ENCODE peak calls at places on chromosomes 12 and 14, in ten cellular contexts. W is tibial nerve, J is tibial artery, Y is fibroblast of lung, B is mammary epithelial cell, S is AG10803, O is lower leg skin, K is body of pancreas, A is HFF-Myc, T is foreskin fibroblast. G is an unnamed sample.

GRCh38 chr12:18752280-18752920 is 14.5 kb downstream of the CAPZA3 start:
- DNase-seq in W (no peak), O (no peak), S (peak), Y (peak), K (peak), T (peak), J (no peak), B (no peak), A (peak), G (peak)

GRCh38 chr12:1305063-1305434 is 289.3 kb downstream of the FBXL14 start:
- DNase-seq in Y (no peak), K (no peak), T (no peak), O (no peak), J (no peak), W (no peak), A (no peak), B (no peak), S (no peak), G (no peak)

GRCh38 chr14:104891664-104892500 is 26.8 kb downstream of the CEP170B start:
- DNase-seq in O (no peak), B (no peak), A (no peak), Y (no peak), J (peak), S (no peak), W (no peak), T (no peak), K (peak), G (no peak)

GRCh38 chr14:29311983-29312382 is 545.4 kb downstream of the FOXG1 start:
- DNase-seq in Y (peak), J (no peak), A (no peak), B (no peak), S (peak), W (no peak), K (no peak), T (peak), O (no peak), G (peak)

GRCh38 chr12:47903927-47904646 is 707 bp downstream of the VDR start:
- DNase-seq in A (no peak), S (peak), W (no peak), Y (peak), T (peak), O (peak), J (peak), K (peak), B (peak), G (peak)

GRCh38 chr12:11071414-11071813 is 9.3 kb upstream of the TAS2R46 start:
- DNase-seq in W (no peak), Y (no peak), A (no peak), O (no peak), T (no peak), B (no peak), J (no peak), S (no peak), K (no peak), G (no peak)

GRCh38 chr12:68745904-68746571 is at the start of gene SLC35E3:
- DNase-seq in Y (peak), W (peak), T (peak), S (peak), K (peak), J (peak), A (peak), B (peak), O (peak), G (peak)

GRCh38 chr14:73896521-73896920 is 9.9 kb downstream of the ZNF410 start:
- DNase-seq in B (no peak), T (peak), O (no peak), W (no peak), J (no peak), S (no peak), K (no peak), A (no peak), Y (peak), G (peak)

GRCh38 chr12:113135178-113136127 is at the start of gene RASAL1:
- DNase-seq in K (peak), O (peak), A (no peak), W (no peak), J (no peak), B (peak), T (no peak), S (no peak), Y (no peak), G (no peak)

GRCh38 chr14:55028066-55028465 is 1.0 kb downstream of the SOCS4 start:
- DNase-seq in W (no peak), T (no peak), J (no peak), B (no peak), S (no peak), K (no peak), A (no peak), Y (no peak), O (no peak), G (no peak)

GRCh38 chr14:34722723-34723545 is 8.5 kb upstream of the CFL2 start:
- DNase-seq in W (peak), T (peak), K (peak), Y (peak), O (peak), S (peak), B (peak), A (peak), J (no peak), G (peak)

GRCh38 chr12:29901585-29901984 is 117.8 kb upstream of the TMTC1 start:
- DNase-seq in O (no peak), Y (no peak), B (no peak), S (no peak), A (no peak), W (no peak), J (no peak), T (no peak), K (no peak), G (peak)

GRCh38 chr12:89574736-89575208 is 48.9 kb upstream of the POC1B start:
- DNase-seq in K (no peak), B (peak), J (no peak), Y (peak), T (peak), S (peak), O (no peak), W (no peak), A (peak), G (peak)

GRCh38 chr12:82047480-82047879 is 288.3 kb upstream of the PPFIA2 start:
- DNase-seq in A (no peak), K (no peak), Y (no peak), W (no peak), S (peak), B (no peak), O (peak), J (no peak), T (no peak), G (peak)

GRCh38 chr12:77855548-77855947 is 24.9 kb downstream of the NAV3 start:
- DNase-seq in O (no peak), T (peak), J (no peak), B (no peak), S (no peak), A (no peak), K (no peak), W (no peak), Y (peak), G (no peak)

GRCh38 chr14:61644834-61645233 is 50.5 kb upstream of the HIF1A start:
- DNase-seq in O (no peak), W (no peak), J (no peak), B (no peak), S (no peak), T (peak), K (no peak), Y (peak), A (no peak), G (peak)

GRCh38 chr14:85444685-85445084 is 85.3 kb upstream of the FLRT2 start:
- DNase-seq in O (no peak), B (no peak), K (no peak), A (peak), J (no peak), Y (peak), T (peak), W (no peak), S (peak), G (peak)

GRCh38 chr14:22822017-22822618 is 6.9 kb upstream of the SLC7A7 start:
- DNase-seq in J (no peak), T (no peak), W (no peak), B (no peak), K (no peak), S (no peak), O (no peak), A (no peak), Y (no peak), G (no peak)

GRCh38 chr14:22821193-22822016 is 6.2 kb upstream of the SLC7A7 start:
- DNase-seq in W (no peak), J (no peak), S (no peak), O (no peak), A (no peak), Y (no peak), T (peak), K (peak), B (no peak), G (peak)

GRCh38 chr14:22820731-22821130 is 5.5 kb upstream of the SLC7A7 start:
- DNase-seq in J (no peak), K (no peak), T (peak), A (no peak), W (no peak), B (peak), Y (peak), S (peak), O (no peak), G (peak)

GRCh38 chr14:22824711-22825359 is 4.9 kb upstream of the MRPL52 start:
- DNase-seq in B (peak), S (peak), A (peak), W (no peak), Y (peak), O (no peak), K (no peak), T (peak), J (no peak), G (peak)

DNA sequence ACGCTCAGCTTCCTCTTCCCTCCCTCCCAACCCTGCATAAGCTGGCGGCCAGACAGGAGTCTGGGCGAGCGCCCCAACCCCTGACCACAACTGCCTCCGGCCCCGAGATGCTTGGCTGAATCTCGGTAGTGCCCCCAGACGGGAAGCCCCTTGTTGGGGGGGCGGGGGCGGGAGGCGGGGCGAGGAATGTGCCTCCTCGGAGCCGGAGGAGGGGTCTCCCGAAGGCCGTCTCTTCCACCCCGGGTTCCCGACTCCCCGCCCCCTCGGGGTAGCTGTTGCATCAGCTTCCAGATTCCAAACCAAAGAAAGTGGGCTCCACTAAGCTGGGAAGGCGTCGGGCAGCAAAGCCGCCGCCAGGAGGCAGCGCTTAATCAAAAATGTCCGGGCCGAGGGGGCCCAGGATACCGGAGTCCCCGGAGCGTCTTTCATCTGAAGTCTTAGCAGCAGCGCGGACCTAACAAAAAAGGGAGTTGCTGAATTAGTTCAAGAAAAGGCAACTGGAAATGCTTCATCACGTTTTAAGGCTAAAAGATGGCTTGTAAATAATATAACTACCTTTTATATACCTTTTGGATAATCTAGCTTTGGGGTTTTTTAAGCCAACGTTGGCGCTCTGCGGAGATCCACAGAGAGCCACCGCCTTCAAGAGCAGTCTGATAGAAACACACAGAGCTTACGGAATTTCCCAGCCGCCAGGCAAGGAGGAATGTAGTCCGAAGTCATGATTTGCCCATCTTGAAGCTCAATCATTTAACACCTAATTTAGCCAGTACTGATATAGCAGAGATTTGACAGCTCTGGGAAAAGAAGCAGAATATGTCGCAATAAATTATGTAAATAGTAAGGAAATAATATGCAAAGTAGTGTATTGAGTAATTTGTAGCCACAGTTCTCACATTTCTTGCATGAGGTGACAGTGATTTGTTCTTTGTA is 6.8 kb upstream of the MRPL52 start:
- DNase-seq in W (peak), B (peak), O (no peak), T (peak), K (peak), J (peak), Y (peak), A (no peak), S (peak), G (peak)
- H3K4me3 ChIP-seq in W (peak), B (peak), O (no peak), T (peak), K (no peak), J (peak), Y (no peak), A (peak), S (peak), G (peak)

DNA sequence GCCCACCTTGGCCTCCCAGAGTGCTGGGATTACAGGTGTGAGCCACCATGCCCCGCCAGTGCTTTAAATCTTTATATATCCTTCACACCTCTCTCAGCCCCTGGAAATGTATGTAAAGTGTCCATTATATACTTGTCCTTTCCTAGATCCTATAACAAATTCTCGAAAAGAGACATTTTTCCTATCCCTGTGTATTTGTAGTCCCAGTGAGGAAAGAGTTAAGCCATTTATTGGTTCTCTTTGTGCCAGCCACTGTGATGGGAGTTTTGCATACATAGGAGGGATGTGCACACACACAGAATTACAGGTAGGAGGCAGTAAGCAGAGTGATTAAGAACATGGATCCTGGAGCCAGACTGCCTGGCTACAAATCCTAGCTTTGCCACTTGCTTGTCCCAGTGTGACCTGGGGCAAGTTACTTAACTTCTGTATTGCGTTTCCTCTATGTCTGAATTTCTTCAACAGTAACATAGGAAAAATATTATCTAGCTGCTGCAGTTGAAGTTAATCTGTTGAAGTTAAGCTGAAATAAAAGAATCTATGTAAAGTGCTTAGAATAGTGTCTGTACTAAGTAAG is 2.1 kb upstream of the RABGGTA start:
- DNase-seq in J (no peak), W (no peak), O (no peak), K (peak), A (no peak), S (no peak), Y (no peak), T (no peak), B (peak), G (peak)
- TF ChIP-seq CTCF in J (no peak), W (no peak), O (no peak), K (peak), A (no peak), S (no peak), Y (no peak), T (no peak), B (peak), G (peak)

GRCh38 chr12:3124917-3125316 is 47.7 kb downstream of the TSPAN9 start:
- DNase-seq in S (no peak), Y (no peak), T (no peak), J (no peak), K (no peak), W (no peak), B (no peak), O (no peak), A (no peak), G (no peak)
- H3K4me3 ChIP-seq in S (no peak), Y (no peak), T (no peak), J (no peak), K (no peak), W (no peak), B (no peak), O (no peak), A (no peak), G (no peak)

GRCh38 chr12:116609236-116609635 is 50.1 kb downstream of the MAP1LC3B2 start:
- DNase-seq in T (peak), Y (no peak), O (no peak), J (no peak), B (no peak), W (no peak), S (peak), A (no peak), K (no peak), G (no peak)

GRCh38 chr12:116607039-116607438 is 47.9 kb downstream of the MAP1LC3B2 start:
- DNase-seq in O (no peak), S (no peak), A (no peak), T (no peak), J (no peak), W (no peak), K (no peak), B (no peak), Y (no peak), G (no peak)

GRCh38 chr12:116610971-116611541 is 51.9 kb downstream of the MAP1LC3B2 start:
- DNase-seq in K (no peak), A (no peak), O (no peak), T (no peak), J (no peak), B (no peak), S (no peak), W (no peak), Y (no peak), G (no peak)

GRCh38 chr12:116612436-116612835 is 53.3 kb downstream of the MAP1LC3B2 start:
- DNase-seq in W (no peak), A (no peak), B (no peak), Y (no peak), K (no peak), T (no peak), S (no peak), J (no peak), O (no peak), G (no peak)

GRCh38 chr12:116609715-116610114 is 50.5 kb downstream of the MAP1LC3B2 start:
- DNase-seq in K (no peak), O (no peak), Y (no peak), J (no peak), T (peak), W (no peak), B (no peak), A (no peak), S (no peak), G (no peak)
- TF ChIP-seq CTCF in K (no peak), O (no peak), Y (peak), J (peak), T (peak), W (peak), B (peak), A (peak), S (peak), G (peak)

DNA sequence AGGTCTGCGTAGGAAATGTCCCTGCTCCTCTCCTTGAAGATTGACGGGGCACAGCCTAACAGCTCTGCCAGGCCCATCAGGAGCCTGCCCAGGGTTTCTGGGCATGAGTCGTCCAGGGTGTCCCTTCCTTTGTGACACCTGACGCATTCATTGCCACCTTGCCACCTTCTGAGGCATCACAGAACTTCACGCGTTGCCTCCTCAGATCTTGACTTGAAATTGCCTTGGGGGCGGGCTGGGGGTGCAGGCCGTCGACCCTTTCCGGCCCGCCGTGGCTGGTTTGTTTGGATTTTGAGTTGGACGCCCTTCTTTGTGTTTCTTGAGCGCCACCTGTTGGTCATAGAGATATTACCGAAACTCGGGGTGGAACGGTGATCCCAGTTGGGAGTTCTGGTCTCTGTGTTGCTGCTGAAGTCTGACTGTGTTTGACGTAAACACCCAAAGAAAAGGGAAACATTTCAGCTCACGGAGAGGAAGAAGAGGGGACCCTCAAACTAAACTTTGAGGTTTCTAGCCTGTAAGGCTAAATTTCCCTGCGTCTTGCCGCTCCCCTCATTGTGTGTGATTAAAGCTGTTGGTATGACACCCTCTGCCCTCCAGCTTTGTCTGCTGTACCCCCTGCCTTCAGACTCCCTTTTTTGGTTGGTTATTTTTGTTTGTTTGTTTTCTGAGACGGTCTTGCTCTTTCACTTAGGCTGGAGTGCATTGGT is 44.6 kb downstream of the MLXIP start:
- DNase-seq in S (peak), B (peak), O (peak), T (peak), Y (peak), W (peak), J (no peak), K (peak), A (peak), G (peak)
- H3K4me3 ChIP-seq in S (no peak), B (no peak), O (no peak), T (no peak), Y (no peak), W (no peak), J (no peak), K (no peak), A (no peak), G (peak)